ENCODE peak calls at places on chromosome 14, in eight cellular contexts. Q is esophagus muscularis mucosa, B is sigmoid colon, V is tibial nerve, O is heart left ventricle, D is body of pancreas, S is A549, E is H1. A is an unnamed sample.

GRCh38 chr14:24145700-24146621 is at the start of gene PSME2:
- DNase-seq in V (no peak), E (no peak), O (no peak), D (no peak), Q (no peak), S (no peak), B (no peak), A (no peak)

GRCh38 chr14:97402279-97402678 is 605.1 kb downstream of the VRK1 start:
- DNase-seq in B (no peak), O (no peak), S (no peak), D (no peak), V (no peak), Q (no peak), E (no peak), A (no peak)

GRCh38 chr14:24297190-24297964 is 2.2 kb downstream of the DHRS1 start:
- DNase-seq in O (no peak), B (no peak), D (no peak), V (no peak), Q (no peak), E (no peak), S (peak), A (no peak)

GRCh38 chr14:51716610-51717009 is 64.9 kb downstream of the FRMD6 start:
- DNase-seq in E (no peak), S (no peak), D (no peak), V (no peak), Q (no peak), O (no peak), B (no peak), A (no peak)

GRCh38 chr14:62015945-62016344 is 253.7 kb downstream of the SNAPC1 start:
- DNase-seq in E (no peak), B (no peak), S (no peak), Q (no peak), O (no peak), V (peak), D (no peak), A (no peak)

GRCh38 chr14:101878222-101879211 is 85.9 kb upstream of the DYNC1H1 start:
- DNase-seq in O (no peak), S (no peak), D (peak), E (no peak), Q (no peak), B (peak), V (no peak), A (no peak)

GRCh38 chr14:46988312-46988711 is 336.7 kb upstream of the RPL10L start:
- DNase-seq in D (no peak), V (no peak), E (no peak), B (no peak), Q (no peak), S (no peak), O (no peak), A (no peak)

GRCh38 chr14:31252865-31253264 is 45.3 kb upstream of the HECTD1 start:
- DNase-seq in V (no peak), B (no peak), O (no peak), Q (no peak), S (no peak), D (no peak), E (no peak), A (no peak)

GRCh38 chr14:29042546-29042945 is 276.0 kb downstream of the FOXG1 start:
- DNase-seq in B (no peak), O (no peak), V (no peak), S (no peak), D (no peak), Q (no peak), E (no peak), A (no peak)

GRCh38 chr14:54784060-54784459 is 118.6 kb downstream of the GCH1 start:
- DNase-seq in B (peak), O (peak), D (no peak), S (no peak), Q (no peak), V (no peak), E (no peak), A (no peak)

GRCh38 chr14:104086210-104086660 is 735 bp downstream of the ASPG start:
- DNase-seq in B (no peak), S (no peak), D (peak), Q (no peak), E (no peak), O (peak), V (no peak), A (peak)

GRCh38 chr14:76498976-76499375 is 123.0 kb downstream of the ESRRB start:
- DNase-seq in D (no peak), O (no peak), E (no peak), B (peak), S (no peak), Q (no peak), V (no peak), A (no peak)

GRCh38 chr14:35301334-35302210 is 9.4 kb downstream of the PSMA6 start:
- DNase-seq in S (no peak), V (no peak), Q (no peak), B (no peak), D (no peak), O (no peak), E (no peak), A (no peak)

GRCh38 chr14:101507306-101508150 is 53.8 kb upstream of the DIO3 start:
- DNase-seq in S (no peak), D (peak), E (no peak), V (no peak), Q (no peak), B (peak), O (no peak), A (peak)

GRCh38 chr14:56417173-56417572 is 162.4 kb upstream of the TMEM260 start:
- DNase-seq in E (no peak), Q (no peak), V (no peak), D (no peak), B (no peak), O (no peak), S (no peak), A (no peak)

GRCh38 chr14:94024549-94024948 is 1.6 kb upstream of the OTUB2 start:
- DNase-seq in O (no peak), S (no peak), E (no peak), V (no peak), B (no peak), Q (no peak), D (no peak), A (no peak)

GRCh38 chr14:68695326-68695768 is 97.5 kb downstream of the ZFP36L1 start:
- DNase-seq in B (peak), E (no peak), S (peak), V (peak), Q (no peak), O (no peak), D (no peak), A (peak)

GRCh38 chr14:29166507-29166906 is 399.9 kb downstream of the FOXG1 start:
- DNase-seq in S (no peak), E (no peak), V (no peak), O (no peak), Q (no peak), B (no peak), D (no peak), A (no peak)

GRCh38 chr14:61109288-61109687 is 128.2 kb downstream of the SLC38A6 start:
- DNase-seq in V (no peak), Q (no peak), S (no peak), E (no peak), D (no peak), O (no peak), B (no peak), A (no peak)

GRCh38 chr14:82796081-82796480 is 1262.4 kb upstream of the SEL1L start:
- DNase-seq in B (no peak), O (no peak), E (no peak), S (no peak), D (no peak), Q (no peak), V (no peak), A (no peak)

GRCh38 chr14:91317381-91318313 is 73.1 kb upstream of the GPR68 start:
- DNase-seq in S (no peak), O (peak), E (no peak), Q (no peak), D (peak), B (peak), V (peak), A (peak)

GRCh38 chr14:69592923-69593677 is 18.3 kb upstream of the SUSD6 start:
- DNase-seq in V (peak), D (no peak), Q (no peak), B (peak), O (no peak), S (no peak), E (no peak), A (peak)

GRCh38 chr14:22598896-22599244 is 770 bp downstream of the ABHD4 start:
- DNase-seq in D (peak), Q (no peak), B (no peak), E (no peak), V (peak), O (no peak), S (peak), A (peak)
- TF ChIP-seq POLR2A in D (no peak), Q (no peak), B (no peak), E (no peak), V (no peak), O (no peak), S (no peak), A (no peak)

GRCh38 chr14:80208426-80208950 is 2.8 kb downstream of the DIO2 start:
- DNase-seq in Q (no peak), B (no peak), E (no peak), V (no peak), D (no peak), S (peak), O (no peak), A (no peak)
- H3K4me3 ChIP-seq in Q (no peak), B (no peak), E (no peak), V (no peak), D (no peak), S (peak), O (peak), A (no peak)

GRCh38 chr14:92785601-92786426 is 8.3 kb upstream of the GOLGA5 start:
- DNase-seq in Q (no peak), B (no peak), E (no peak), D (peak), V (no peak), S (peak), O (peak), A (peak)
- H3K27ac ChIP-seq in Q (no peak), B (peak), E (no peak), D (peak), V (peak), S (peak), O (peak), A (peak)

GRCh38 chr14:70821916-70822705 is 12.8 kb upstream of the MAP3K9 start:
- DNase-seq in S (peak), Q (no peak), E (no peak), B (peak), V (no peak), D (peak), O (peak), A (peak)
- TF ChIP-seq POLR2A in S (no peak), Q (no peak), E (no peak), B (no peak), V (no peak), D (peak), O (peak), A (no peak)

GRCh38 chr14:75429562-75429961 is 1.7 kb downstream of the JDP2 start:
- DNase-seq in V (no peak), O (no peak), Q (no peak), S (no peak), D (no peak), E (no peak), B (no peak), A (no peak)

GRCh38 chr14:75428230-75429104 is 645 bp downstream of the JDP2 start:
- DNase-seq in Q (no peak), V (no peak), S (no peak), O (peak), E (no peak), B (peak), D (peak), A (peak)

GRCh38 chr14:75430526-75430925 is 2.7 kb downstream of the JDP2 start:
- DNase-seq in Q (no peak), V (peak), O (no peak), B (no peak), D (peak), S (no peak), E (no peak), A (no peak)

GRCh38 chr14:75431011-75431410 is 3.2 kb downstream of the JDP2 start:
- DNase-seq in Q (no peak), E (no peak), D (no peak), O (no peak), B (no peak), V (no peak), S (no peak), A (no peak)

DNA sequence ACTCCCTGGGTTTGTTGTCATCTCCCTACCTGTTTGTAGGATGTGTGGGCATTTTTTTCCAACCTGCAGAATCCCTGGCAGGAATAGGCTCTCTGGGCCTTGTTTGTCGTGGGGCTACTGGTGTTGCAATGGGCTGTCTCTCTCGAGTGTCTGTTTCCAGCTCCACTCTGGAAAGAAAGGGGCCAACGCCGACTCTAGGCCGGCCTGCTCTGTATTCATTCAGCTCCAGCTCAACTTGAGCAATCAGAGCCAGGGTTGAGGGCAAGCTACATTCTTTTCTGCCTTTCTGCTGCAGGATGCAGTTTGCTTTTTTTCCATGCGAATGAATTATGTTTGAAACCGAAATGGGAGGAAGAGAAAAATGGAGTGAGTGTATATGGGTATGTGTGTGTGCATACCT is 2.3 kb downstream of the JDP2 start:
- DNase-seq in Q (no peak), E (no peak), O (no peak), D (no peak), B (peak), S (no peak), V (peak), A (peak)
- H3K4me3 ChIP-seq in Q (peak), E (peak), O (peak), D (no peak), B (peak), S (peak), V (peak), A (no peak)

A was measured in uterus.